ENCODE peak calls at places on chromosomes 13 and 19, in six cellular contexts. E is A549, L is lower lobe of right lung, A is DND-41, R is foreskin keratinocyte, X is T-cell. P is an unnamed sample.

GRCh38 chr13:24381539-24382265 is 72.3 kb downstream of the C1QTNF9 start:
- ATAC-seq in R (no peak), X (no peak), A (no peak), L (no peak), E (no peak), P (no peak)

GRCh38 chr19:2722541-2723344 is 1.6 kb upstream of the DIRAS1 start:
- ATAC-seq in L (peak), A (no peak), E (peak), R (peak), X (no peak), P (peak)

GRCh38 chr13:102571075-102571474 is 25.7 kb upstream of the TPP2 start:
- ATAC-seq in E (no peak), X (no peak), L (no peak), A (no peak), R (peak), P (no peak)

GRCh38 chr13:113171250-113172125 is 13.0 kb downstream of the PROZ start:
- ATAC-seq in X (no peak), L (peak), E (no peak), R (no peak), A (no peak), P (no peak)

GRCh38 chr13:30895773-30896172 is 10.3 kb upstream of the MEDAG start:
- ATAC-seq in A (no peak), X (no peak), L (no peak), E (no peak), R (no peak), P (no peak)

GRCh38 chr19:3463959-3464796 is 16.1 kb downstream of the SMIM24 start:
- ATAC-seq in R (no peak), E (no peak), A (no peak), X (no peak), L (no peak), P (no peak)

GRCh38 chr13:33644607-33645543 is 173.1 kb upstream of the RFC3 start:
- ATAC-seq in L (peak), X (no peak), E (no peak), R (peak), A (no peak), P (no peak)

GRCh38 chr13:90256746-90257145 is 1090.7 kb upstream of the MIR17HG start:
- ATAC-seq in L (no peak), R (no peak), A (no peak), E (no peak), X (no peak), P (no peak)

P was measured in esophagus mucosa.